ENCODE peak calls at places on chromosomes 13 and 19, in seven cellular contexts. One of them, this sample, is unnamed.

GRCh38 chr13:44128522-44128921 is 245.1 kb upstream of the SERP2 start:
- DNase-seq in EL: peak; percentile 9
- DNase-seq in activated CD8-positive, alpha-beta memory T cell treated with anti-CD3 and anti-CD28 coated beads, Interleukin-2, amount 50 U/mL, for 48 hours: no peak
- DNase-seq in cerebellum: peak; percentile 77
- DNase-seq in EH: peak; percentile 70
- DNase-seq in fibroblast of the conjunctiva: no peak
- DNase-seq in hippocampal formation: no peak
- DNase-seq in this sample: no peak

GRCh38 chr13:36131215-36131930 is at the start of gene DCLK1:
- DNase-seq in activated CD8-positive, alpha-beta memory T cell treated with anti-CD3 and anti-CD28 coated beads, Interleukin-2, amount 50 U/mL, for 48 hours: no peak
- DNase-seq in cerebellum: no peak
- DNase-seq in fibroblast of the conjunctiva: peak; percentile 51
- DNase-seq in EH: peak; percentile 57
- DNase-seq in EL: peak; percentile 26
- DNase-seq in hippocampal formation: peak; percentile 27
- DNase-seq in this sample: no peak

GRCh38 chr13:102399791-102400618 is 1.8 kb downstream of the FGF14 start:
- DNase-seq in EL: no peak
- DNase-seq in activated CD8-positive, alpha-beta memory T cell treated with anti-CD3 and anti-CD28 coated beads, Interleukin-2, amount 50 U/mL, for 48 hours: peak; percentile 60
- DNase-seq in fibroblast of the conjunctiva: no peak
- DNase-seq in EH: no peak
- DNase-seq in cerebellum: peak; percentile 66
- DNase-seq in hippocampal formation: no peak
- DNase-seq in this sample: no peak

GRCh38 chr13:65339236-65339635 is 1890.9 kb downstream of the PCDH9 start:
- DNase-seq in cerebellum: no peak
- DNase-seq in activated CD8-positive, alpha-beta memory T cell treated with anti-CD3 and anti-CD28 coated beads, Interleukin-2, amount 50 U/mL, for 48 hours: no peak
- DNase-seq in EL: peak; percentile 6
- DNase-seq in EH: peak; percentile 55
- DNase-seq in fibroblast of the conjunctiva: no peak
- DNase-seq in hippocampal formation: no peak
- DNase-seq in this sample: no peak

GRCh38 chr19:18735752-18736151 is 52.3 kb downstream of the CRTC1 start:
- DNase-seq in EH: no peak
- DNase-seq in EL: no peak
- DNase-seq in fibroblast of the conjunctiva: no peak
- DNase-seq in hippocampal formation: peak; percentile 21
- DNase-seq in cerebellum: no peak
- DNase-seq in activated CD8-positive, alpha-beta memory T cell treated with anti-CD3 and anti-CD28 coated beads, Interleukin-2, amount 50 U/mL, for 48 hours: no peak
- DNase-seq in this sample: no peak

GRCh38 chr13:46909037-46909436 is 12.2 kb upstream of the HTR2A start:
- DNase-seq in cerebellum: no peak
- DNase-seq in fibroblast of the conjunctiva: no peak
- DNase-seq in hippocampal formation: no peak
- DNase-seq in activated CD8-positive, alpha-beta memory T cell treated with anti-CD3 and anti-CD28 coated beads, Interleukin-2, amount 50 U/mL, for 48 hours: no peak
- DNase-seq in EL: no peak
- DNase-seq in EH: peak; percentile 23
- DNase-seq in this sample: no peak

GRCh38 chr13:67275351-67275989 is 45.3 kb upstream of the PCDH9 start:
- DNase-seq in activated CD8-positive, alpha-beta memory T cell treated with anti-CD3 and anti-CD28 coated beads, Interleukin-2, amount 50 U/mL, for 48 hours: no peak
- DNase-seq in EH: no peak
- DNase-seq in cerebellum: no peak
- DNase-seq in hippocampal formation: no peak
- DNase-seq in fibroblast of the conjunctiva: no peak
- DNase-seq in EL: no peak
- DNase-seq in this sample: no peak

GRCh38 chr19:903266-903797 is 9.7 kb downstream of the R3HDM4 start:
- DNase-seq in activated CD8-positive, alpha-beta memory T cell treated with anti-CD3 and anti-CD28 coated beads, Interleukin-2, amount 50 U/mL, for 48 hours: no peak
- DNase-seq in EL: no peak
- DNase-seq in hippocampal formation: no peak
- DNase-seq in cerebellum: no peak
- DNase-seq in EH: no peak
- DNase-seq in fibroblast of the conjunctiva: no peak
- DNase-seq in this sample: no peak

GRCh38 chr13:33401238-33401637 is 115.7 kb upstream of the STARD13 start:
- DNase-seq in fibroblast of the conjunctiva: no peak
- DNase-seq in cerebellum: no peak
- DNase-seq in EH: peak; percentile 35
- DNase-seq in hippocampal formation: no peak
- DNase-seq in activated CD8-positive, alpha-beta memory T cell treated with anti-CD3 and anti-CD28 coated beads, Interleukin-2, amount 50 U/mL, for 48 hours: no peak
- DNase-seq in EL: no peak
- DNase-seq in this sample: no peak

GRCh38 chr19:16588089-16588823 is 16.0 kb upstream of the SLC35E1 start:
- DNase-seq in cerebellum: peak; percentile 40
- DNase-seq in fibroblast of the conjunctiva: no peak
- DNase-seq in EH: no peak
- DNase-seq in hippocampal formation: peak; percentile 18
- DNase-seq in EL: no peak
- DNase-seq in activated CD8-positive, alpha-beta memory T cell treated with anti-CD3 and anti-CD28 coated beads, Interleukin-2, amount 50 U/mL, for 48 hours: peak; percentile 77
- DNase-seq in this sample: peak; percentile 45

GRCh38 chr19:56071151-56071550 is 49.9 kb downstream of the ZNF787 start:
- DNase-seq in cerebellum: no peak
- DNase-seq in EH: no peak
- DNase-seq in EL: no peak
- DNase-seq in hippocampal formation: no peak
- DNase-seq in fibroblast of the conjunctiva: no peak
- DNase-seq in activated CD8-positive, alpha-beta memory T cell treated with anti-CD3 and anti-CD28 coated beads, Interleukin-2, amount 50 U/mL, for 48 hours: no peak
- DNase-seq in this sample: no peak

GRCh38 chr13:50136678-50137077 is 121.4 kb downstream of the KCNRG start:
- DNase-seq in fibroblast of the conjunctiva: no peak
- DNase-seq in activated CD8-positive, alpha-beta memory T cell treated with anti-CD3 and anti-CD28 coated beads, Interleukin-2, amount 50 U/mL, for 48 hours: no peak
- DNase-seq in cerebellum: no peak
- DNase-seq in hippocampal formation: no peak
- DNase-seq in EH: no peak
- DNase-seq in EL: no peak
- DNase-seq in this sample: no peak

GRCh38 chr13:21528616-21529015 is 69.5 kb upstream of the ZDHHC20 start:
- DNase-seq in activated CD8-positive, alpha-beta memory T cell treated with anti-CD3 and anti-CD28 coated beads, Interleukin-2, amount 50 U/mL, for 48 hours: no peak
- DNase-seq in EL: peak; percentile 87
- DNase-seq in fibroblast of the conjunctiva: no peak
- DNase-seq in cerebellum: no peak
- DNase-seq in EH: peak; percentile 94
- DNase-seq in hippocampal formation: no peak
- DNase-seq in this sample: no peak

GRCh38 chr19:29724102-29724641 is 9.1 kb upstream of the C19orf12 start:
- DNase-seq in cerebellum: peak; percentile 57
- DNase-seq in fibroblast of the conjunctiva: no peak
- DNase-seq in activated CD8-positive, alpha-beta memory T cell treated with anti-CD3 and anti-CD28 coated beads, Interleukin-2, amount 50 U/mL, for 48 hours: peak; percentile 72
- DNase-seq in hippocampal formation: peak; percentile 14
- DNase-seq in EH: peak; percentile 22
- DNase-seq in EL: peak; percentile 12
- DNase-seq in this sample: no peak

GRCh38 chr19:18393836-18394235 is 3.6 kb downstream of the LRRC25 start:
- DNase-seq in EH: no peak
- DNase-seq in hippocampal formation: peak; percentile 28
- DNase-seq in cerebellum: no peak
- DNase-seq in activated CD8-positive, alpha-beta memory T cell treated with anti-CD3 and anti-CD28 coated beads, Interleukin-2, amount 50 U/mL, for 48 hours: no peak
- DNase-seq in EL: no peak
- DNase-seq in fibroblast of the conjunctiva: no peak
- DNase-seq in this sample: no peak

GRCh38 chr13:113357529-113357928 is 6.4 kb downstream of the GRTP1 start:
- DNase-seq in EL: peak; percentile 54
- DNase-seq in hippocampal formation: no peak
- DNase-seq in EH: peak; percentile 51
- DNase-seq in activated CD8-positive, alpha-beta memory T cell treated with anti-CD3 and anti-CD28 coated beads, Interleukin-2, amount 50 U/mL, for 48 hours: no peak
- DNase-seq in cerebellum: no peak
- DNase-seq in fibroblast of the conjunctiva: no peak
- DNase-seq in this sample: no peak

GRCh38 chr19:15195987-15196682 is 4.7 kb downstream of the NOTCH3 start:
- DNase-seq in EH: no peak
- DNase-seq in fibroblast of the conjunctiva: no peak
- DNase-seq in EL: no peak
- DNase-seq in activated CD8-positive, alpha-beta memory T cell treated with anti-CD3 and anti-CD28 coated beads, Interleukin-2, amount 50 U/mL, for 48 hours: no peak
- DNase-seq in cerebellum: no peak
- DNase-seq in hippocampal formation: no peak
- DNase-seq in this sample: no peak

GRCh38 chr19:46967578-46968018 is 52.0 kb upstream of the NPAS1 start:
- DNase-seq in activated CD8-positive, alpha-beta memory T cell treated with anti-CD3 and anti-CD28 coated beads, Interleukin-2, amount 50 U/mL, for 48 hours: no peak
- DNase-seq in cerebellum: peak; percentile 36
- DNase-seq in fibroblast of the conjunctiva: no peak
- DNase-seq in EL: no peak
- DNase-seq in EH: no peak
- DNase-seq in hippocampal formation: no peak
- DNase-seq in this sample: no peak

GRCh38 chr13:62294210-62294609 is 878.6 kb upstream of the PCDH20 start:
- DNase-seq in hippocampal formation: no peak
- DNase-seq in EH: no peak
- DNase-seq in activated CD8-positive, alpha-beta memory T cell treated with anti-CD3 and anti-CD28 coated beads, Interleukin-2, amount 50 U/mL, for 48 hours: no peak
- DNase-seq in fibroblast of the conjunctiva: no peak
- DNase-seq in cerebellum: no peak
- DNase-seq in EL: no peak
- DNase-seq in this sample: no peak

GRCh38 chr19:47141695-47142094 is 11.1 kb downstream of the SAE1 start:
- DNase-seq in hippocampal formation: no peak
- DNase-seq in cerebellum: no peak
- DNase-seq in EH: no peak
- DNase-seq in activated CD8-positive, alpha-beta memory T cell treated with anti-CD3 and anti-CD28 coated beads, Interleukin-2, amount 50 U/mL, for 48 hours: no peak
- DNase-seq in EL: no peak
- DNase-seq in fibroblast of the conjunctiva: no peak
- DNase-seq in this sample: no peak

GRCh38 chr19:31725051-31725450 is 375.8 kb upstream of the TSHZ3 start:
- DNase-seq in activated CD8-positive, alpha-beta memory T cell treated with anti-CD3 and anti-CD28 coated beads, Interleukin-2, amount 50 U/mL, for 48 hours: no peak
- DNase-seq in hippocampal formation: no peak
- DNase-seq in EL: no peak
- DNase-seq in fibroblast of the conjunctiva: no peak
- DNase-seq in cerebellum: no peak
- DNase-seq in EH: no peak
- DNase-seq in this sample: no peak

GRCh38 chr19:1872807-1873523 is 9.6 kb upstream of the KLF16 start:
- DNase-seq in activated CD8-positive, alpha-beta memory T cell treated with anti-CD3 and anti-CD28 coated beads, Interleukin-2, amount 50 U/mL, for 48 hours: no peak
- DNase-seq in fibroblast of the conjunctiva: no peak
- DNase-seq in cerebellum: no peak
- DNase-seq in EL: no peak
- DNase-seq in hippocampal formation: no peak
- DNase-seq in EH: no peak
- DNase-seq in this sample: no peak

GRCh38 chr13:34207334-34207733 is 389.4 kb downstream of the RFC3 start:
- DNase-seq in cerebellum: no peak
- DNase-seq in fibroblast of the conjunctiva: peak; percentile 22
- DNase-seq in hippocampal formation: no peak
- DNase-seq in EL: peak; percentile 92
- DNase-seq in EH: peak; percentile 94
- DNase-seq in activated CD8-positive, alpha-beta memory T cell treated with anti-CD3 and anti-CD28 coated beads, Interleukin-2, amount 50 U/mL, for 48 hours: no peak
- DNase-seq in this sample: no peak

This sample was measured in dermis microvascular lymphatic vessel endothelial cell.